ENCODE peak calls at places on chromosome 5, in ten cellular contexts. M is HS-27A; K is Ammon's horn; W is stimulated activated CD4-positive, alpha-beta T cell treated with anti-CD3 and anti-CD28 coated beads, Interleukin-1b, Interleukin-23, amount 100 ng/mL, for 1 hour; J is C1 segment of cervical spinal cord; C is T-helper 17 cell; S is activated CD8-positive, alpha-beta memory T cell treated with anti-CD3 and anti-CD28 coated beads for 48 hours; Y is stimulated activated CD8-positive, alpha-beta memory T cell treated with anti-CD3 and anti-CD28 coated beads, Interleukin-4, amount 100 ng/mL, for 1 hour; F is EH; E is RCC 7860. I is an unnamed sample.

GRCh38 chr5:173736923-173737412 is 120.5 kb upstream of the BOD1 start:
- DNase-seq in W (no peak), S (no peak), J (no peak), C (no peak), M (no peak), K (no peak), E (peak), Y (no peak), F (no peak), I (no peak)

GRCh38 chr5:23389543-23390215 is 117.7 kb upstream of the PRDM9 start:
- DNase-seq in E (no peak), M (no peak), W (no peak), Y (no peak), C (no peak), S (no peak), J (no peak), F (no peak), K (peak), I (no peak)

GRCh38 chr5:57749396-57749795 is 266.8 kb upstream of the ACTBL2 start:
- DNase-seq in F (peak), W (no peak), Y (no peak), S (no peak), E (no peak), J (no peak), K (no peak), C (no peak), M (no peak), I (no peak)

GRCh38 chr5:88049156-88049555 is 219.5 kb downstream of the TMEM161B start:
- DNase-seq in W (no peak), Y (no peak), M (no peak), J (no peak), S (no peak), K (peak), E (no peak), C (no peak), F (no peak), I (no peak)

GRCh38 chr5:53820802-53821171 is 260.3 kb downstream of the NDUFS4 start:
- DNase-seq in W (no peak), F (no peak), C (no peak), S (no peak), J (no peak), M (no peak), E (no peak), Y (no peak), K (no peak), I (no peak)

GRCh38 chr5:146185161-146185560 is 2.7 kb upstream of the LARS1 start:
- DNase-seq in C (no peak), S (no peak), M (no peak), E (peak), W (no peak), Y (no peak), J (no peak), F (peak), K (no peak), I (no peak)

GRCh38 chr5:6634327-6634713 is 1.1 kb downstream of the SRD5A1 start:
- DNase-seq in Y (no peak), K (no peak), M (no peak), S (no peak), J (no peak), E (no peak), C (no peak), W (no peak), F (peak), I (no peak)

GRCh38 chr5:207599-207998 is 10.4 kb downstream of the CCDC127 start:
- DNase-seq in K (no peak), Y (no peak), J (no peak), E (no peak), F (peak), W (no peak), C (no peak), S (no peak), M (no peak), I (no peak)

GRCh38 chr5:157370967-157371366 is 89.0 kb upstream of the NIPAL4 start:
- DNase-seq in Y (no peak), M (no peak), S (no peak), E (no peak), F (peak), W (no peak), K (no peak), C (no peak), J (no peak), I (no peak)

GRCh38 chr5:51378778-51379652 is 4.2 kb upstream of the ISL1 start:
- DNase-seq in E (peak), K (no peak), F (peak), Y (no peak), M (no peak), J (no peak), W (no peak), S (no peak), C (no peak), I (no peak)

GRCh38 chr5:78633710-78634109 is 14.9 kb downstream of the LHFPL2 start:
- DNase-seq in K (no peak), M (no peak), S (no peak), F (peak), E (peak), W (no peak), C (no peak), Y (no peak), J (no peak), I (no peak)

GRCh38 chr5:35212006-35212982 is 18.0 kb downstream of the PRLR start:
- DNase-seq in F (no peak), J (no peak), E (no peak), Y (no peak), W (no peak), C (no peak), S (no peak), M (no peak), K (no peak), I (no peak)

GRCh38 chr5:84478603-84479002 is 93.9 kb upstream of the EDIL3 start:
- DNase-seq in Y (no peak), W (no peak), E (no peak), M (peak), F (no peak), C (no peak), K (no peak), S (no peak), J (no peak), I (no peak)

I was measured in HS-5.